ENCODE peak calls at places on chromosomes 7 and 10, in five cellular contexts. One of them, this sample, is unnamed.

GRCh38 chr7:48111596-48111995 is 22.5 kb downstream of the UPP1 start:
- DNase-seq in GM12878: no peak
- DNase-seq in H1: no peak
- DNase-seq in HepG2: no peak
- DNase-seq in NT2/D1: no peak
- DNase-seq in this sample: no peak

GRCh38 chr7:127654404-127655392 is 2.7 kb downstream of the SND1 start:
- DNase-seq in GM12878: no peak
- DNase-seq in H1: no peak
- DNase-seq in HepG2: no peak
- DNase-seq in NT2/D1: no peak
- DNase-seq in this sample: peak

GRCh38 chr10:78913219-78914059 is 155.3 kb upstream of the ZMIZ1 start:
- DNase-seq in GM12878: no peak
- DNase-seq in H1: peak
- DNase-seq in HepG2: peak
- DNase-seq in NT2/D1: peak
- DNase-seq in this sample: no peak

GRCh38 chr10:55629792-55630490 is 731.1 kb downstream of the ZWINT start:
- DNase-seq in GM12878: no peak
- DNase-seq in H1: peak
- DNase-seq in HepG2: peak
- DNase-seq in NT2/D1: no peak
- DNase-seq in this sample: peak

GRCh38 chr7:108448777-108449576 is 7.3 kb downstream of the NRCAM start:
- DNase-seq in GM12878: no peak
- DNase-seq in H1: no peak
- DNase-seq in HepG2: no peak
- DNase-seq in NT2/D1: no peak
- DNase-seq in this sample: no peak

GRCh38 chr10:834493-834892 is 97.0 kb downstream of the LARP4B start:
- DNase-seq in GM12878: no peak
- DNase-seq in H1: no peak
- DNase-seq in HepG2: no peak
- DNase-seq in NT2/D1: no peak
- DNase-seq in this sample: no peak

GRCh38 chr7:150962743-150963399 is 15.2 kb downstream of the KCNH2 start:
- DNase-seq in GM12878: no peak
- DNase-seq in H1: peak
- DNase-seq in HepG2: peak
- DNase-seq in NT2/D1: no peak
- DNase-seq in this sample: peak

GRCh38 chr7:149670288-149670687 is 103.1 kb downstream of the ZNF467 start:
- DNase-seq in GM12878: no peak
- DNase-seq in H1: no peak
- DNase-seq in HepG2: no peak
- DNase-seq in NT2/D1: no peak
- DNase-seq in this sample: no peak

GRCh38 chr10:26464632-26465280 is 26.6 kb downstream of the APBB1IP start:
- DNase-seq in GM12878: no peak
- DNase-seq in H1: no peak
- DNase-seq in HepG2: no peak
- DNase-seq in NT2/D1: no peak
- DNase-seq in this sample: no peak
- TF ChIP-seq SUZ12 in GM12878: no peak
- TF ChIP-seq SUZ12 in H1: no peak
- TF ChIP-seq SUZ12 in HepG2: no peak
- TF ChIP-seq SUZ12 in NT2/D1: no peak
- TF ChIP-seq SUZ12 in this sample: no peak

GRCh38 chr7:44058759-44059218 is 6.6 kb downstream of the PGAM2 start:
- DNase-seq in GM12878: no peak
- DNase-seq in H1: no peak
- DNase-seq in HepG2: no peak
- DNase-seq in NT2/D1: no peak
- DNase-seq in this sample: no peak

GRCh38 chr7:44060091-44060947 is 5.0 kb downstream of the PGAM2 start:
- DNase-seq in GM12878: no peak
- DNase-seq in H1: no peak
- DNase-seq in HepG2: no peak
- DNase-seq in NT2/D1: no peak
- DNase-seq in this sample: no peak

GRCh38 chr7:44060948-44061644 is 4.3 kb downstream of the PGAM2 start:
- DNase-seq in GM12878: no peak
- DNase-seq in H1: no peak
- DNase-seq in HepG2: no peak
- DNase-seq in NT2/D1: no peak
- DNase-seq in this sample: no peak

GRCh38 chr7:44057849-44058758 is 7.3 kb downstream of the PGAM2 start:
- DNase-seq in GM12878: no peak
- DNase-seq in H1: no peak
- DNase-seq in HepG2: no peak
- DNase-seq in NT2/D1: no peak
- DNase-seq in this sample: no peak

GRCh38 chr7:44059219-44060090 is 5.9 kb downstream of the PGAM2 start:
- DNase-seq in GM12878: no peak
- DNase-seq in H1: no peak
- DNase-seq in HepG2: no peak
- DNase-seq in NT2/D1: no peak
- DNase-seq in this sample: no peak
- TF ChIP-seq SUZ12 in GM12878: no peak
- TF ChIP-seq SUZ12 in H1: no peak
- TF ChIP-seq SUZ12 in HepG2: no peak
- TF ChIP-seq SUZ12 in NT2/D1: no peak
- TF ChIP-seq SUZ12 in this sample: no peak

DNA sequence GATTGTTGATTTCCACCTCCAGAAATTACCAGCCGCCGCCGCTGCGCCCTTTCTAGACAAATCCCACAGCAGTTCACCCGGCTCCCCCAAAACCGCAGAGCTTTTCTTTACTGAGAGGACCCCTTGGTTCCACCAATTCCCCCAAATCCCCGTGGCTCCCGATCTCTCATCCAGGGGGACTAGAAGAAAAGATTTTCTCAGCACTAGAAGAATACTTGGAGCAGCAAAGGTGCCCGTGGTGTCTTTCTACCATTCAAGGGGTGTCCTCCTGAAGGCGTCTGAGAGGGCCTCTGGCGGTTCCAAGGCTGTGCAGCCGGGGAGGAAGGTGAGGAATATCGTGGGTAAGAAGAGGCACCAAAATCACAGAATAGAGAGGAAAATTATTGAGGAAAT is 13.5 kb upstream of the HOXA2 start:
- DNase-seq in GM12878: no peak
- DNase-seq in H1: peak
- DNase-seq in HepG2: no peak
- DNase-seq in NT2/D1: no peak
- DNase-seq in this sample: no peak
- TF ChIP-seq SUZ12 in GM12878: no peak
- TF ChIP-seq SUZ12 in H1: peak
- TF ChIP-seq SUZ12 in HepG2: no peak
- TF ChIP-seq SUZ12 in NT2/D1: no peak
- TF ChIP-seq SUZ12 in this sample: no peak

DNA sequence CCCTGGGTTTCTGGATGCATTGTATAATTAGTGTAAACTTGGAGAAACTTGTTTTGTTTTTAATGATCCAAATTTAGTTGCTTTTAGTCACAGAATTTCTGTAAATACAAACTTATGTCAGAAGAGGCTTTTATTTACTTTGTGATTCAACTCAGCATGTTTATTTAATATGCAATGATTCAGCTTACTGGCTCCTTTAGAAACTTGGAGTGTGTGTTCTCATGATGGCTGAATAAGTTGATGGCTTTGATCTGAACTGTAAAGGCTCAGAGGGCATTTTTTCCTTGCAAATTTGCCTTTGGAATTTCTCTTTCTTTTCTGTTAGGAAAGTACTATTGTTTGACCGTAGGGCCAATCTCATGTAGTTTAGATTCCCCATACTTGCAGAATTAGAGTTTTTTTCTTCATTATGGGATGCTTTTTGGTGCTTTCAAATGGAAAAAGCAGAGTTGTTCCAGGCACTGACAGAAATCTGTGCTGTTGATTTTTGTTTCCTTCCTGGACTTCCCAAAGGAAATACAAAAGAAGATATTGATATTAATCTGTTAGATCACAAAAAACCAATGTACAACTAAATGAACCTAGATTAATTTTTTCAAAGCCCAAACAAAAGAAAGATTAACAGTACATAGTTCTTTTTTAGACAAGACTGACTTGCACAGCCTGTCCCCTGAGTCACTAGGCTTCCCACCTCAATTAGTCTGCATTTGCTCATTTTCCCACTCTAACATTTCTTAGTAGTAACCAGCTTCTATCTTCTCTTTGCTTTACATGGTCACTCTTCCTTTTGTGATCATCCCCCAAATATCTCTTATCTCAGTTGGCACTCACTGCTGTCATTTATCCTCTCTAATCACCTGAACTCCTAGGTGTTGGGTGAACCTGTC is 96.8 kb upstream of the AGR3 start:
- DNase-seq in GM12878: no peak
- DNase-seq in H1: no peak
- DNase-seq in HepG2: peak
- DNase-seq in NT2/D1: peak
- DNase-seq in this sample: no peak
- TF ChIP-seq SUZ12 in GM12878: no peak
- TF ChIP-seq SUZ12 in H1: no peak
- TF ChIP-seq SUZ12 in HepG2: no peak
- TF ChIP-seq SUZ12 in NT2/D1: no peak
- TF ChIP-seq SUZ12 in this sample: no peak

GRCh38 chr10:103847909-103848468 is 7.4 kb downstream of the SH3PXD2A start:
- DNase-seq in GM12878: no peak
- DNase-seq in H1: peak
- DNase-seq in HepG2: peak
- DNase-seq in NT2/D1: no peak
- DNase-seq in this sample: peak
- TF ChIP-seq SUZ12 in GM12878: no peak
- TF ChIP-seq SUZ12 in H1: no peak
- TF ChIP-seq SUZ12 in HepG2: no peak
- TF ChIP-seq SUZ12 in NT2/D1: no peak
- TF ChIP-seq SUZ12 in this sample: no peak

GRCh38 chr7:1843271-1843861 is 173.3 kb downstream of the ELFN1 start:
- DNase-seq in GM12878: no peak
- DNase-seq in H1: no peak
- DNase-seq in HepG2: no peak
- DNase-seq in NT2/D1: no peak
- DNase-seq in this sample: no peak

GRCh38 chr7:1844336-1844955 is 174.4 kb downstream of the ELFN1 start:
- DNase-seq in GM12878: no peak
- DNase-seq in H1: no peak
- DNase-seq in HepG2: no peak
- DNase-seq in NT2/D1: no peak
- DNase-seq in this sample: no peak

GRCh38 chr7:1842321-1843221 is 172.5 kb downstream of the ELFN1 start:
- DNase-seq in GM12878: no peak
- DNase-seq in H1: no peak
- DNase-seq in HepG2: peak
- DNase-seq in NT2/D1: peak
- DNase-seq in this sample: no peak

GRCh38 chr7:1843921-1844335 is 173.9 kb downstream of the ELFN1 start:
- DNase-seq in GM12878: no peak
- DNase-seq in H1: no peak
- DNase-seq in HepG2: no peak
- DNase-seq in NT2/D1: no peak
- DNase-seq in this sample: no peak

DNA sequence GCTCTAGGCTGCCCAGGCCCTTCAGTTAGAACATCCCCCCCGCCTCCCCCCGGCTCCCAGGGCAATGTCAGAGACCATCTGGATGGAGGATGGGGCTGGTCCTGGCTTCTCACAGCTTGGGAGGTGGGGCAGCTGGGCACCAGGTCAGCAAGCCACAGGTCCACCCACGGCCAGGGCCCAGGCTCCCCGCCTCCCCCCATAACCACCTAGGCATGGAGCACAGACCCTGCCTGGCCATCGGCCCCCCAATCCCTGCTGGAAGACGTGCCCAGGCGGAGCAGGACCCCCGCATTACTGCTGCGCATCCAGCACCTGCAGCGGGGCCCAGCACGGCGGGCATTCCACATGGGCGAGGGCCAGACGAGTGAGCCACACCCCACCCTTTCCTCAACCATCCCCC is 169.6 kb downstream of the ELFN1 start:
- DNase-seq in GM12878: no peak
- DNase-seq in H1: no peak
- DNase-seq in HepG2: no peak
- DNase-seq in NT2/D1: no peak
- DNase-seq in this sample: no peak
- TF ChIP-seq SUZ12 in GM12878: no peak
- TF ChIP-seq SUZ12 in H1: no peak
- TF ChIP-seq SUZ12 in HepG2: no peak
- TF ChIP-seq SUZ12 in NT2/D1: no peak
- TF ChIP-seq SUZ12 in this sample: no peak